ENCODE peak calls at places on chromosome 1, in six cellular contexts. One of them, this sample, is unnamed. For H3K27me3, the result is how much of the 10 kb centered on the place peaks cover.

GRCh38 chr1:91795601-91796389 is 90.2 kb downstream of the TGFBR3 start:
- DNase-seq in upper lobe of right lung: no peak
- DNase-seq in ovary: no peak
- DNase-seq in PC-9: peak
- DNase-seq in uterus: no peak
- DNase-seq in tibial artery: no peak
- DNase-seq in this sample: no peak

GRCh38 chr1:32112800-32113375 is 5.0 kb downstream of the KPNA6 start:
- DNase-seq in upper lobe of right lung: no peak
- DNase-seq in ovary: no peak
- DNase-seq in PC-9: no peak
- DNase-seq in uterus: no peak
- DNase-seq in tibial artery: no peak
- DNase-seq in this sample: no peak

GRCh38 chr1:241115784-241116183 is 241.2 kb downstream of the RGS7 start:
- DNase-seq in upper lobe of right lung: no peak
- DNase-seq in ovary: no peak
- DNase-seq in PC-9: no peak
- DNase-seq in uterus: no peak
- DNase-seq in tibial artery: no peak
- DNase-seq in this sample: no peak

GRCh38 chr1:231973840-231974239 is 347.2 kb downstream of the DISC1 start:
- DNase-seq in upper lobe of right lung: no peak
- DNase-seq in ovary: no peak
- DNase-seq in PC-9: no peak
- DNase-seq in uterus: no peak
- DNase-seq in tibial artery: no peak
- DNase-seq in this sample: no peak

GRCh38 chr1:177902151-177902765 is 67.6 kb downstream of the SEC16B start:
- DNase-seq in upper lobe of right lung: no peak
- DNase-seq in ovary: no peak
- DNase-seq in PC-9: no peak
- DNase-seq in uterus: no peak
- DNase-seq in tibial artery: no peak
- DNase-seq in this sample: no peak

GRCh38 chr1:87399264-87399663 is 70.6 kb downstream of the LMO4 start:
- DNase-seq in upper lobe of right lung: no peak
- DNase-seq in ovary: no peak
- DNase-seq in PC-9: peak
- DNase-seq in uterus: no peak
- DNase-seq in tibial artery: no peak
- DNase-seq in this sample: no peak

GRCh38 chr1:101170506-101171050 is 66.2 kb upstream of the S1PR1 start:
- DNase-seq in upper lobe of right lung: no peak
- DNase-seq in ovary: no peak
- DNase-seq in PC-9: no peak
- DNase-seq in uterus: no peak
- DNase-seq in tibial artery: no peak
- DNase-seq in this sample: no peak

GRCh38 chr1:107683198-107683657 is 281.8 kb downstream of the VAV3 start:
- DNase-seq in upper lobe of right lung: no peak
- DNase-seq in ovary: no peak
- DNase-seq in PC-9: peak
- DNase-seq in uterus: no peak
- DNase-seq in tibial artery: no peak
- DNase-seq in this sample: peak

GRCh38 chr1:225774276-225775147 is 3.1 kb upstream of the SRP9 start:
- DNase-seq in upper lobe of right lung: no peak
- DNase-seq in ovary: no peak
- DNase-seq in PC-9: no peak
- DNase-seq in uterus: no peak
- DNase-seq in tibial artery: no peak
- DNase-seq in this sample: no peak

GRCh38 chr1:170586321-170586855 is 54.4 kb downstream of the GORAB start:
- DNase-seq in upper lobe of right lung: no peak
- DNase-seq in ovary: peak
- DNase-seq in PC-9: no peak
- DNase-seq in uterus: peak
- DNase-seq in tibial artery: peak
- DNase-seq in this sample: no peak

GRCh38 chr1:243471754-243472725 is 216.2 kb downstream of the SDCCAG8 start:
- DNase-seq in upper lobe of right lung: no peak
- DNase-seq in ovary: no peak
- DNase-seq in PC-9: no peak
- DNase-seq in uterus: no peak
- DNase-seq in tibial artery: no peak
- DNase-seq in this sample: no peak

GRCh38 chr1:214464303-214465287 is 86.8 kb downstream of the PTPN14 start:
- DNase-seq in upper lobe of right lung: no peak
- DNase-seq in ovary: no peak
- DNase-seq in PC-9: peak
- DNase-seq in uterus: no peak
- DNase-seq in tibial artery: no peak
- DNase-seq in this sample: no peak

GRCh38 chr1:46621930-46622329 is 5.3 kb upstream of the MOB3C start:
- DNase-seq in upper lobe of right lung: no peak
- DNase-seq in ovary: no peak
- DNase-seq in PC-9: peak
- DNase-seq in uterus: no peak
- DNase-seq in tibial artery: no peak
- DNase-seq in this sample: no peak

GRCh38 chr1:119773711-119774241 is 5.1 kb upstream of the HMGCS2 start:
- DNase-seq in upper lobe of right lung: no peak
- DNase-seq in ovary: no peak
- DNase-seq in PC-9: peak
- DNase-seq in uterus: no peak
- DNase-seq in tibial artery: no peak
- DNase-seq in this sample: no peak

GRCh38 chr1:96632045-96632664 is 89.4 kb upstream of the PTBP2 start:
- DNase-seq in upper lobe of right lung: no peak
- DNase-seq in ovary: no peak
- DNase-seq in PC-9: no peak
- DNase-seq in uterus: no peak
- DNase-seq in tibial artery: no peak
- DNase-seq in this sample: no peak

GRCh38 chr1:26748351-26748750 is 39.4 kb upstream of the PIGV start:
- DNase-seq in upper lobe of right lung: no peak
- DNase-seq in ovary: no peak
- DNase-seq in PC-9: no peak
- DNase-seq in uterus: no peak
- DNase-seq in tibial artery: no peak
- DNase-seq in this sample: no peak

GRCh38 chr1:35222322-35223108 is 29.6 kb upstream of the SFPQ start:
- DNase-seq in upper lobe of right lung: no peak
- DNase-seq in ovary: no peak
- DNase-seq in PC-9: no peak
- DNase-seq in uterus: peak
- DNase-seq in tibial artery: no peak
- DNase-seq in this sample: no peak

GRCh38 chr1:41735587-41736290 is 183.0 kb downstream of the HIVEP3 start:
- DNase-seq in upper lobe of right lung: peak
- DNase-seq in ovary: no peak
- DNase-seq in PC-9: no peak
- DNase-seq in uterus: no peak
- DNase-seq in tibial artery: peak
- DNase-seq in this sample: no peak

GRCh38 chr1:111903148-111903857 is 86.2 kb downstream of the KCND3 start:
- DNase-seq in upper lobe of right lung: no peak
- DNase-seq in ovary: no peak
- DNase-seq in PC-9: no peak
- DNase-seq in uterus: no peak
- DNase-seq in tibial artery: no peak
- DNase-seq in this sample: no peak

GRCh38 chr1:111906111-111906510 is 83.4 kb downstream of the KCND3 start:
- DNase-seq in upper lobe of right lung: no peak
- DNase-seq in ovary: no peak
- DNase-seq in PC-9: no peak
- DNase-seq in uterus: no peak
- DNase-seq in tibial artery: no peak
- DNase-seq in this sample: no peak

GRCh38 chr1:111906816-111907215 is 82.7 kb downstream of the KCND3 start:
- DNase-seq in upper lobe of right lung: no peak
- DNase-seq in ovary: no peak
- DNase-seq in PC-9: no peak
- DNase-seq in uterus: no peak
- DNase-seq in tibial artery: no peak
- DNase-seq in this sample: no peak

GRCh38 chr1:111903858-111904449 is 85.5 kb downstream of the KCND3 start:
- DNase-seq in upper lobe of right lung: no peak
- DNase-seq in ovary: no peak
- DNase-seq in PC-9: no peak
- DNase-seq in uterus: no peak
- DNase-seq in tibial artery: no peak
- DNase-seq in this sample: no peak

DNA sequence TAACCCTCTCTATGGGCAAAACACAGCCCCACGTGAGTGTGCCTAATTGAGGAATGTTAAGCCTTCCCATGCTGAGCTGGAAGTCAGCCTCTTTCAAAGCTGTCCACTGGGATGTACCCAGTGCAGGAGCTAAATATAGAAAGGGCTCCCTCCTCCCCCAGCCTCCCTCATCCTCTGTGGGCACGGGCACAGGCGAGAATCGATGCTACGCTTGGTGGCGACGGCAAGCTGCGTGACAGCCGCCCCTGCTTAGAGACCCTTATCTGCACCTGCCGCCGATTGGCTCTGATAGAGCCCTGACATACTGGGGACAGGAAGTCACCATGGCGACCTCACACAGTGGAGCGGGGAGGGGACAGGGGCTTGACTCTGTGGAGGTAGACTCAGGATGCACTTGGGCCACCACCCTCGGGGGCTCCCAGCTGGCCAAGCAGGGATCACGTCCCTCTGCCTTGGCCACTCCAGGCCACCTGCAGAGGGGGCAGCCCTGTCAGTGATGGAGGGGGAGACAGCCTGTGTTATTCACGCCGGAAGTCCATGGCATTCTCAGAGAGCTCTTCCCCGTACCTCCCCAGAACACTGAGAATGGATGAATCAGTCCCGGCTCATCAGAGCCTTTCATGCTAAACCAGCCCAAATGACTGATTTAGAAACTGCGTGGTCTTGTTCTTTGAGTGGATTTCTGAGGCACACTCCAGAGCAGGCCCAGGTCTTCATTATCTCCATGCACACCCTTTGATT is 84.8 kb downstream of the KCND3 start:
- DNase-seq in upper lobe of right lung: no peak
- DNase-seq in ovary: no peak
- DNase-seq in PC-9: no peak
- DNase-seq in uterus: no peak
- DNase-seq in tibial artery: no peak
- DNase-seq in this sample: no peak
- H3K4me3 ChIP-seq in upper lobe of right lung: no peak
- H3K4me3 ChIP-seq in ovary: no peak
- H3K4me3 ChIP-seq in PC-9: no peak
- H3K4me3 ChIP-seq in uterus: no peak
- H3K4me3 ChIP-seq in tibial artery: peak
- H3K4me3 ChIP-seq in this sample: no peak

GRCh38 chr1:158390342-158390741 is 8.9 kb downstream of the OR10T2 start:
- DNase-seq in upper lobe of right lung: no peak
- DNase-seq in ovary: no peak
- DNase-seq in PC-9: no peak
- DNase-seq in uterus: no peak
- DNase-seq in tibial artery: no peak
- DNase-seq in this sample: no peak
- H3K27me3 ChIP-seq in upper lobe of right lung: under half
- H3K27me3 ChIP-seq in ovary: under half
- H3K27me3 ChIP-seq in PC-9: under half
- H3K27me3 ChIP-seq in uterus: under half
- H3K27me3 ChIP-seq in tibial artery: under half
- H3K27me3 ChIP-seq in this sample: under half

DNA sequence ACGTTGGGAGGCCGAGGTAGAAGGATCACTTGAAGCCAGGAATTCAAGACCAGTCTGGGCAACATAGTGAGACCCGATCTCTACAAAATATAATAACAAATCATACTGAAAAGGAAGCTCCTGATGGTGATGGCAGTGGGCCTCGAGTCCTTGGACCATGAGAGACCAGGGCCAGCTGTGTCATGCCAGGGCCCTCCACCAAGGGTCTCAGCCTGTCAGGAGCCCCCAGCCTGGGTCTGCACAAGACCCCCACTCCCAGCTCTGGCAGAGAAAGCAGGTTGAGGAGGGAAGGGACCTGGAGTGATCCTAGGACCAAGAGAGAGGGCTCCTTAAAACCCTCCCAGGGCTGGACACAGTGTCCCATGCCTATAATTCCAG is 6.7 kb upstream of the CTRC start:
- DNase-seq in upper lobe of right lung: no peak
- DNase-seq in ovary: no peak
- DNase-seq in PC-9: no peak
- DNase-seq in uterus: no peak
- DNase-seq in tibial artery: no peak
- DNase-seq in this sample: no peak
- H3K4me3 ChIP-seq in upper lobe of right lung: no peak
- H3K4me3 ChIP-seq in ovary: no peak
- H3K4me3 ChIP-seq in PC-9: no peak
- H3K4me3 ChIP-seq in uterus: no peak
- H3K4me3 ChIP-seq in tibial artery: no peak
- H3K4me3 ChIP-seq in this sample: no peak

DNA sequence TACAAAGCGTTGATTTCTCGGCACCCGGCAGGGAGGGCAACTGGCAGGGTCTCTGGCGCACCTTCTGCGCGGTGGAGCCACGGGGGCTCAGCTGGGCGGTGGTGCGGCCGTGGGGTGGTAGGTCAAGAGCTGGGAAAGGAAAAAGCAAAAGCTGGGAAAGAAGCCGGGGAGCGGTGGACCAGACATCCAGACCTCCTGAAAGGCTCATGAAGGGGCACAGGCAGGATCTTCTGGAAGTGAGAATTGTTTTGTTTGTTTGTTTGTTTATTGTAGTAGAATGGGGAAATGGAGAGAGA is 7.2 kb upstream of the RNU1-1 start:
- DNase-seq in upper lobe of right lung: no peak
- DNase-seq in ovary: no peak
- DNase-seq in PC-9: no peak
- DNase-seq in uterus: no peak
- DNase-seq in tibial artery: no peak
- DNase-seq in this sample: no peak
- H3K27me3 ChIP-seq in upper lobe of right lung: under half
- H3K27me3 ChIP-seq in ovary: under half
- H3K27me3 ChIP-seq in PC-9: under half
- H3K27me3 ChIP-seq in uterus: under half
- H3K27me3 ChIP-seq in tibial artery: under half
- H3K27me3 ChIP-seq in this sample: under half

GRCh38 chr1:11784993-11785769 is 20.6 kb downstream of the MTHFR start:
- DNase-seq in upper lobe of right lung: peak
- DNase-seq in ovary: peak
- DNase-seq in PC-9: peak
- DNase-seq in uterus: peak
- DNase-seq in tibial artery: peak
- DNase-seq in this sample: no peak
- H3K4me3 ChIP-seq in upper lobe of right lung: peak
- H3K4me3 ChIP-seq in ovary: peak
- H3K4me3 ChIP-seq in PC-9: no peak
- H3K4me3 ChIP-seq in uterus: peak
- H3K4me3 ChIP-seq in tibial artery: peak
- H3K4me3 ChIP-seq in this sample: no peak

DNA sequence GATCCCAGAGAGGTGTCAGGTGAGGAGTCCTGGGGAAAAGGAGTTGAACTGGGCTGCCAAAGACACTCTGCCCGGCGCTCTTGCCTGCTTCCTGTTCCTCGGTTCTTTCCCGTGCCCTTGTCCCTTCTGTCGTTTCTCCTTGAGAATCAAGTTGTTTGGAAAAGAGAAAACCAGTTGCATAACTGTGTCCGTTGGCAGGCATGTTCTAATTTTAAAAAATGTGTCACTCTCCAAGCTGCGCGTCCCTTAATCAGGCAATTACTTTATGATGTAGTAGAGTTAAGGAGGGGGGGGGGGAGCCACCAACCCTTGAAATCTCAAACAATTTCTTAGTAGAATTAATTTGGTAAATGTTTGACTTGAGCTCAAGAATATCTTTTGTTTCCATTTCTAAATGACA is 105.9 kb upstream of the IGSF21 start:
- DNase-seq in upper lobe of right lung: peak
- DNase-seq in ovary: no peak
- DNase-seq in PC-9: no peak
- DNase-seq in uterus: no peak
- DNase-seq in tibial artery: no peak
- DNase-seq in this sample: no peak
- H3K27me3 ChIP-seq in upper lobe of right lung: under half
- H3K27me3 ChIP-seq in ovary: under half
- H3K27me3 ChIP-seq in PC-9: under half
- H3K27me3 ChIP-seq in uterus: under half
- H3K27me3 ChIP-seq in tibial artery: under half
- H3K27me3 ChIP-seq in this sample: under half

This sample was measured in kidney epithelial cell.